ENCODE peak calls at places on chromosome 11, in six cellular contexts. D is dorsolateral prefrontal cortex, U is foreskin keratinocyte, B is body of pancreas, F is fibroblast of lung, E is A549. V is an unnamed sample.

GRCh38 chr11:131195801-131196517 is 174.5 kb upstream of the NTM start:
- DNase-seq in D (peak; percentile 27), B (peak; percentile 66), U (no peak), E (no peak), F (peak; percentile 40), V (peak; percentile 31)

GRCh38 chr11:27317751-27318150 is 45.3 kb downstream of the CCDC34 start:
- DNase-seq in D (no peak), U (no peak), B (no peak), F (peak; percentile 81), E (peak; percentile 45), V (peak; percentile 23)

GRCh38 chr11:26276798-26277424 is 55.0 kb upstream of the ANO3 start:
- DNase-seq in U (peak; percentile 16), B (peak; percentile 55), E (peak; percentile 10), D (peak; percentile 41), F (peak; percentile 53), V (peak; percentile 39)

GRCh38 chr11:87263979-87264378 is 226.2 kb downstream of the TMEM135 start:
- DNase-seq in D (no peak), F (peak; percentile 34), U (no peak), E (no peak), B (no peak), V (no peak)

GRCh38 chr11:76615950-76616349 is 54.6 kb downstream of the LRRC32 start:
- DNase-seq in F (peak; percentile 62), B (peak; percentile 40), E (no peak), U (peak; percentile 44), D (no peak), V (peak; percentile 12)

GRCh38 chr11:122209619-122210377 is 93.8 kb upstream of the BLID start:
- DNase-seq in B (peak; percentile 56), U (no peak), D (peak; percentile 58), F (peak; percentile 82), E (no peak), V (no peak)

GRCh38 chr11:111829185-111829968 is 42.0 kb downstream of the ALG9 start:
- DNase-seq in D (no peak), U (no peak), E (no peak), F (no peak), B (no peak), V (no peak)

GRCh38 chr11:75195164-75195962 is 44.5 kb downstream of the SLCO2B1 start:
- DNase-seq in F (peak; percentile 0), E (no peak), U (no peak), B (no peak), D (peak; percentile 31), V (no peak)

GRCh38 chr11:65588199-65589054 is 7.2 kb downstream of the KCNK7 start:
- DNase-seq in B (peak; percentile 74), E (peak; percentile 86), D (no peak), U (no peak), F (peak; percentile 29), V (no peak)

GRCh38 chr11:111731839-111732238 is 34.4 kb downstream of the PPP2R1B start:
- DNase-seq in E (no peak), B (no peak), D (no peak), U (no peak), F (no peak), V (no peak)

GRCh38 chr11:126165366-126166156 is 45.9 kb downstream of the RPUSD4 start:
- DNase-seq in D (no peak), U (no peak), E (no peak), B (no peak), F (no peak), V (no peak)

GRCh38 chr11:96168623-96169022 is 174.4 kb downstream of the MAML2 start:
- DNase-seq in E (peak; percentile 44), U (peak; percentile 60), D (no peak), F (peak; percentile 89), B (peak; percentile 34), V (peak; percentile 88)

GRCh38 chr11:125285844-125286243 is 121.3 kb downstream of the PKNOX2 start:
- DNase-seq in U (no peak), D (no peak), E (no peak), F (no peak), B (peak; percentile 36), V (no peak)

GRCh38 chr11:113849713-113850112 is 25.7 kb downstream of the USP28 start:
- DNase-seq in F (no peak), E (no peak), B (no peak), D (no peak), U (no peak), V (no peak)

GRCh38 chr11:79221417-79222130 is 219.3 kb downstream of the TENM4 start:
- DNase-seq in F (no peak), E (no peak), U (no peak), D (no peak), B (no peak), V (no peak)

GRCh38 chr11:75592699-75593098 is 30.6 kb downstream of the SERPINH1 start:
- DNase-seq in U (no peak), D (no peak), F (no peak), B (no peak), E (no peak), V (no peak)

GRCh38 chr11:132126973-132127900 is 756.8 kb downstream of the NTM start:
- DNase-seq in F (peak; percentile 88), D (peak; percentile 56), B (peak; percentile 52), U (no peak), E (no peak), V (peak; percentile 49)

DNA sequence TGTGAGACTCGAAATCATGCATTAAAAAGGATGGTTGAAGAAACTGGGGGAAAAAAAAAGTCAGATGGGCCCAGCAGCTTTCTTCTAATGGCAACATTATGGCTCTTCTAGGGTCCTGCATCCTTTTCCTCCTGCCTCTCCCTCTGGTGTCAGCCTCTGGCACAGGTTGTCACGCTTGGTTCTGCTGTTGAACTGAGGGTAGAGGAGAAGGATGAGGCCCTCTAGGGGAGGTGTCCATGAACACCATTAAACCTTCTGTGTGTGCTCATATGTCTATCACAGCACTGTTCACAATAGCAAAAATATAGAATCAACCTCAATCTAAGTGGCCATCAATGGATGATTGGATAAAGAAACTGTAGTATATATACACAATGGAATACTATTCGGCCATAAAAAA is 36.0 kb downstream of the BUD13 start:
- DNase-seq in D (no peak), F (no peak), B (no peak), E (peak; percentile 33), U (no peak), V (no peak)
- TF ChIP-seq CTCF in D (no peak), F (no peak), B (no peak), E (no peak), U (peak; percentile 31), V (no peak)

GRCh38 chr11:68923614-68924013 is 19.9 kb downstream of the IGHMBP2 start:
- DNase-seq in B (no peak), E (no peak), U (no peak), F (no peak), D (no peak), V (no peak)
- H3K27ac ChIP-seq in B (no peak overlapping the region), E (no peak overlapping the region), U (no peak overlapping the region), F (no peak overlapping the region), D (no peak overlapping the region), V (no peak overlapping the region)

GRCh38 chr11:64331569-64332371 is 8.2 kb upstream of the CCDC88B start:
- DNase-seq in F (peak; percentile 83), B (peak; percentile 93), U (peak; percentile 74), E (peak; percentile 93), D (no peak), V (peak; percentile 85)
- TF ChIP-seq CTCF in F (peak; percentile 57), B (peak; percentile 19), U (peak; percentile 93), E (peak; percentile 65), D (no peak), V (peak; percentile 75)

GRCh38 chr11:1557904-1558831 is 13.9 kb downstream of the DUSP8 start:
- DNase-seq in F (peak; percentile 82), U (no peak), B (peak; percentile 81), D (peak; percentile 53), E (peak; percentile 71), V (peak; percentile 75)
- H3K27ac ChIP-seq in F (no peak overlapping the region), U (no peak overlapping the region), B (peak overlapping the region; percentile 99), D (peak overlapping the region; percentile 93), E (peak overlapping the region; percentile 86), V (peak overlapping the region; percentile 99)

GRCh38 chr11:9616042-9616640 is 42.7 kb downstream of the WEE1 start:
- DNase-seq in U (no peak), F (peak; percentile 40), E (no peak), B (no peak), D (no peak), V (no peak)

GRCh38 chr11:9615031-9615451 is 41.6 kb downstream of the WEE1 start:
- DNase-seq in B (no peak), D (no peak), E (no peak), U (no peak), F (no peak), V (no peak)

GRCh38 chr11:9613118-9613829 is 39.8 kb downstream of the WEE1 start:
- DNase-seq in D (peak; percentile 91), F (peak; percentile 95), B (peak; percentile 95), E (peak; percentile 97), U (peak; percentile 87), V (peak; percentile 93)

GRCh38 chr11:9616858-9617257 is 43.4 kb downstream of the WEE1 start:
- DNase-seq in U (no peak), E (no peak), D (no peak), B (no peak), F (no peak), V (no peak)

DNA sequence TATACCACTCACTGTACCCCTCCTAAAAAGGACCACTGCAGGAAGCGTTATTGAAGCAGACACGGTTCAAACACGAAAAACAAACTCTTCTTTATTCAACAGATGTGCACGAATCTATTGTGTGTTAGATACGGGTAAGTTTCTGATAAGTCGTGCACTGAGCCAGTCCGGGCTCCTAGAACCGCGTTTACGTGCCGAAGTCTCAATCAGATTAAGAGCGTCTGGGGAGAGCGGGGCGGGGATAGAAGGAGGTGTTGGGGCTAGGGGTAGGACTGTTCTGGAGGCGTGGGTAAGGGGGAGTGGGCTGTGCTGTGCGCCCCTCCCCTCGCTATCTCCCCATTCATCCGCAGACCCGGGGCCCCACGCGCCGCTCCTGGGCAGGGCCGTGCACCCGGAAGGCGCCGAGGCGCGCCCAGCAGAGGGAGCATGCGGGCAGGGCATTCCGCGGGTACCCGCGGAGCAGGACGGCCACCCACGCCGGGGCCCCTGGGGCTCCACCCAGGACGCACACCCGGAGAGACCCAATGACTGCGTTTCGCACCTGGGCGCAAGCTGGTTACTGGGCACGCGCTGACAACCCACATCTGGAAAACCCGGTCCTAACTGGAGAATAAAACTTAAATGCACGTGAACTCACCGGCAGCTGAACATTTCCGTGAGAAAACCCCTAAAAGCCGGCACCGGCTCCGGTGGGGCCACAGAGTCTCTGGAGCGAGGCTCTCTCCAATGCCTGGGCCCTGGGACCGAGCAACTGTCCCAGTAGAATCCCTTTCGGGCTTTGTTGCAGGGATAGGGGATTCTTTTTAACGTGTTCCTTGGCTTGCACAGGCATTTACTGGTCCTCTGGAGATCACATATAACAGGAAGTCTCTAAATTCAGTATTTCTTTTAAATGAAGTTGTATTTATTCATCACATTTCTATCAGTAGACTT is 40.6 kb downstream of the WEE1 start:
- DNase-seq in U (peak; percentile 78), B (peak; percentile 89), F (peak; percentile 79), D (peak; percentile 82), E (peak; percentile 84), V (peak; percentile 83)
- TF ChIP-seq CTCF in U (peak; percentile 96), B (peak; percentile 84), F (peak; percentile 70), D (peak; percentile 79), E (peak; percentile 82), V (peak; percentile 80)

V was measured in RWPE1.